ENCODE peak calls at places on chromosomes 11 and 22, in six cellular contexts. One of them, this sample, is unnamed.

GRCh38 chr11:68498313-68498712 is 37.8 kb downstream of the PPP6R3 start:
- DNase-seq in LoVo: no peak
- DNase-seq in Caki2: no peak
- DNase-seq in dorsolateral prefrontal cortex: no peak
- DNase-seq in COR-L47: no peak
- DNase-seq in CD8-positive, alpha-beta T cell: no peak
- DNase-seq in this sample: no peak

GRCh38 chr22:37115032-37115431 is 5.5 kb upstream of the TMPRSS6 start:
- DNase-seq in CD8-positive, alpha-beta T cell: no peak
- DNase-seq in Caki2: no peak
- DNase-seq in COR-L47: no peak
- DNase-seq in dorsolateral prefrontal cortex: no peak
- DNase-seq in LoVo: no peak
- DNase-seq in this sample: no peak

GRCh38 chr11:86548278-86548917 is 124.0 kb downstream of the ME3 start:
- DNase-seq in dorsolateral prefrontal cortex: no peak
- DNase-seq in CD8-positive, alpha-beta T cell: no peak
- DNase-seq in LoVo: no peak
- DNase-seq in Caki2: no peak
- DNase-seq in COR-L47: no peak
- DNase-seq in this sample: no peak

GRCh38 chr22:23557036-23557435 is 23.1 kb downstream of the IGLL1 start:
- DNase-seq in Caki2: no peak
- DNase-seq in LoVo: no peak
- DNase-seq in dorsolateral prefrontal cortex: no peak
- DNase-seq in COR-L47: no peak
- DNase-seq in CD8-positive, alpha-beta T cell: no peak
- DNase-seq in this sample: no peak

GRCh38 chr11:1486054-1486825 is at the start of gene MOB2:
- DNase-seq in dorsolateral prefrontal cortex: no peak
- DNase-seq in CD8-positive, alpha-beta T cell: no peak
- DNase-seq in Caki2: peak; percentile 31
- DNase-seq in COR-L47: no peak
- DNase-seq in LoVo: no peak
- DNase-seq in this sample: no peak

GRCh38 chr11:833114-833791 is 501 bp downstream of the CD151 start:
- DNase-seq in LoVo: peak; percentile 51
- DNase-seq in dorsolateral prefrontal cortex: no peak
- DNase-seq in CD8-positive, alpha-beta T cell: no peak
- DNase-seq in Caki2: peak; percentile 70
- DNase-seq in COR-L47: no peak
- DNase-seq in this sample: peak; percentile 32

GRCh38 chr11:23688835-23689234 is 808.0 kb upstream of the LUZP2 start:
- DNase-seq in Caki2: no peak
- DNase-seq in dorsolateral prefrontal cortex: no peak
- DNase-seq in CD8-positive, alpha-beta T cell: no peak
- DNase-seq in COR-L47: no peak
- DNase-seq in LoVo: peak; percentile 21
- DNase-seq in this sample: no peak

GRCh38 chr11:74141274-74141695 is 29.5 kb downstream of the C2CD3 start:
- DNase-seq in CD8-positive, alpha-beta T cell: no peak
- DNase-seq in dorsolateral prefrontal cortex: no peak
- DNase-seq in Caki2: peak; percentile 86
- DNase-seq in COR-L47: no peak
- DNase-seq in LoVo: peak; percentile 59
- DNase-seq in this sample: no peak

GRCh38 chr11:73206751-73207280 is 11.3 kb upstream of the P2RY2 start:
- DNase-seq in Caki2: no peak
- DNase-seq in LoVo: no peak
- DNase-seq in CD8-positive, alpha-beta T cell: no peak
- DNase-seq in dorsolateral prefrontal cortex: no peak
- DNase-seq in COR-L47: no peak
- DNase-seq in this sample: no peak

GRCh38 chr11:10375280-10376048 is 70.6 kb downstream of the ADM start:
- DNase-seq in COR-L47: no peak
- DNase-seq in LoVo: no peak
- DNase-seq in Caki2: no peak
- DNase-seq in CD8-positive, alpha-beta T cell: no peak
- DNase-seq in dorsolateral prefrontal cortex: no peak
- DNase-seq in this sample: no peak

GRCh38 chr22:35721954-35722353 is 4.3 kb downstream of the APOL5 start:
- DNase-seq in LoVo: no peak
- DNase-seq in COR-L47: no peak
- DNase-seq in CD8-positive, alpha-beta T cell: no peak
- DNase-seq in dorsolateral prefrontal cortex: no peak
- DNase-seq in Caki2: no peak
- DNase-seq in this sample: no peak

GRCh38 chr11:9273430-9274336 is 8.5 kb upstream of the DENND5A start:
- DNase-seq in Caki2: no peak
- DNase-seq in LoVo: no peak
- DNase-seq in CD8-positive, alpha-beta T cell: no peak
- DNase-seq in dorsolateral prefrontal cortex: no peak
- DNase-seq in COR-L47: no peak
- DNase-seq in this sample: no peak

GRCh38 chr11:29173660-29174062 is 843.2 kb downstream of the KCNA4 start:
- DNase-seq in COR-L47: no peak
- DNase-seq in dorsolateral prefrontal cortex: no peak
- DNase-seq in Caki2: no peak
- DNase-seq in CD8-positive, alpha-beta T cell: no peak
- DNase-seq in LoVo: no peak
- DNase-seq in this sample: no peak

GRCh38 chr11:8247312-8247711 is 16.4 kb downstream of the LMO1 start:
- DNase-seq in COR-L47: peak; percentile 8
- DNase-seq in dorsolateral prefrontal cortex: no peak
- DNase-seq in CD8-positive, alpha-beta T cell: no peak
- DNase-seq in Caki2: no peak
- DNase-seq in LoVo: no peak
- DNase-seq in this sample: no peak

GRCh38 chr11:111644922-111645321 is 42.7 kb downstream of the SIK2 start:
- DNase-seq in Caki2: no peak
- DNase-seq in CD8-positive, alpha-beta T cell: no peak
- DNase-seq in COR-L47: no peak
- DNase-seq in LoVo: no peak
- DNase-seq in dorsolateral prefrontal cortex: no peak
- DNase-seq in this sample: no peak

GRCh38 chr11:77127969-77128691 is at the start of gene MYO7A:
- DNase-seq in Caki2: no peak
- DNase-seq in CD8-positive, alpha-beta T cell: no peak
- DNase-seq in COR-L47: peak; percentile 86
- DNase-seq in LoVo: no peak
- DNase-seq in dorsolateral prefrontal cortex: peak; percentile 60
- DNase-seq in this sample: no peak